ENCODE peak calls at places on chromosomes 2 and 18, in six cellular contexts. One of them, this sample, is unnamed.

GRCh38 chr2:84924173-84925106 is 19.0 kb downstream of the TMSB10 start:
- DNase-seq in activated T-helper 1 cell treated with Interleukin-2 at 50 U/mL for 16 hours: no peak
- DNase-seq in epithelial cell of esophagus: peak
- DNase-seq in HFFc6: peak
- DNase-seq in NCI-H460: peak
- DNase-seq in kidney glomerular epithelial cell: no peak
- DNase-seq in this sample: peak

GRCh38 chr18:23337599-23338444 is 115.3 kb upstream of the RIOK3 start:
- DNase-seq in kidney glomerular epithelial cell: no peak
- DNase-seq in HFFc6: peak
- DNase-seq in activated T-helper 1 cell treated with Interleukin-2 at 50 U/mL for 16 hours: no peak
- DNase-seq in epithelial cell of esophagus: peak
- DNase-seq in NCI-H460: no peak
- DNase-seq in this sample: no peak

GRCh38 chr18:44149706-44150105 is 531.0 kb upstream of the SETBP1 start:
- DNase-seq in kidney glomerular epithelial cell: peak
- DNase-seq in epithelial cell of esophagus: peak
- DNase-seq in HFFc6: no peak
- DNase-seq in activated T-helper 1 cell treated with Interleukin-2 at 50 U/mL for 16 hours: no peak
- DNase-seq in NCI-H460: no peak
- DNase-seq in this sample: no peak

GRCh38 chr2:215277942-215278341 is 33.9 kb upstream of the ATIC start:
- DNase-seq in kidney glomerular epithelial cell: no peak
- DNase-seq in NCI-H460: no peak
- DNase-seq in activated T-helper 1 cell treated with Interleukin-2 at 50 U/mL for 16 hours: no peak
- DNase-seq in epithelial cell of esophagus: no peak
- DNase-seq in HFFc6: no peak
- DNase-seq in this sample: no peak

GRCh38 chr2:239776441-239777033 is 248.6 kb downstream of the NDUFA10 start:
- DNase-seq in activated T-helper 1 cell treated with Interleukin-2 at 50 U/mL for 16 hours: no peak
- DNase-seq in HFFc6: no peak
- DNase-seq in epithelial cell of esophagus: no peak
- DNase-seq in NCI-H460: no peak
- DNase-seq in kidney glomerular epithelial cell: no peak
- DNase-seq in this sample: no peak

GRCh38 chr18:66167829-66168463 is 417.1 kb downstream of the CDH7 start:
- DNase-seq in epithelial cell of esophagus: no peak
- DNase-seq in kidney glomerular epithelial cell: no peak
- DNase-seq in NCI-H460: no peak
- DNase-seq in activated T-helper 1 cell treated with Interleukin-2 at 50 U/mL for 16 hours: no peak
- DNase-seq in HFFc6: no peak
- DNase-seq in this sample: no peak

GRCh38 chr2:170873035-170873692 is 55.9 kb upstream of the GORASP2 start:
- DNase-seq in epithelial cell of esophagus: peak
- DNase-seq in kidney glomerular epithelial cell: peak
- DNase-seq in NCI-H460: peak
- DNase-seq in HFFc6: peak
- DNase-seq in activated T-helper 1 cell treated with Interleukin-2 at 50 U/mL for 16 hours: peak
- DNase-seq in this sample: peak

GRCh38 chr18:7657937-7658336 is 90.8 kb downstream of the PTPRM start:
- DNase-seq in NCI-H460: no peak
- DNase-seq in activated T-helper 1 cell treated with Interleukin-2 at 50 U/mL for 16 hours: no peak
- DNase-seq in epithelial cell of esophagus: no peak
- DNase-seq in kidney glomerular epithelial cell: no peak
- DNase-seq in HFFc6: no peak
- DNase-seq in this sample: no peak

GRCh38 chr18:30376515-30376914 is 666.0 kb downstream of the DSC3 start:
- DNase-seq in HFFc6: no peak
- DNase-seq in NCI-H460: no peak
- DNase-seq in kidney glomerular epithelial cell: no peak
- DNase-seq in activated T-helper 1 cell treated with Interleukin-2 at 50 U/mL for 16 hours: no peak
- DNase-seq in epithelial cell of esophagus: peak
- DNase-seq in this sample: no peak

GRCh38 chr18:12015697-12016062 is 34.4 kb downstream of the IMPA2 start:
- DNase-seq in activated T-helper 1 cell treated with Interleukin-2 at 50 U/mL for 16 hours: no peak
- DNase-seq in NCI-H460: no peak
- DNase-seq in epithelial cell of esophagus: peak
- DNase-seq in HFFc6: no peak
- DNase-seq in kidney glomerular epithelial cell: peak
- DNase-seq in this sample: no peak

GRCh38 chr2:12979066-12979465 is 262.3 kb downstream of the TRIB2 start:
- DNase-seq in HFFc6: no peak
- DNase-seq in epithelial cell of esophagus: peak
- DNase-seq in activated T-helper 1 cell treated with Interleukin-2 at 50 U/mL for 16 hours: no peak
- DNase-seq in kidney glomerular epithelial cell: no peak
- DNase-seq in NCI-H460: no peak
- DNase-seq in this sample: no peak

GRCh38 chr2:233974530-233975071 is 57.4 kb downstream of the TRPM8 start:
- DNase-seq in kidney glomerular epithelial cell: peak
- DNase-seq in activated T-helper 1 cell treated with Interleukin-2 at 50 U/mL for 16 hours: no peak
- DNase-seq in HFFc6: peak
- DNase-seq in NCI-H460: peak
- DNase-seq in epithelial cell of esophagus: peak
- DNase-seq in this sample: no peak

GRCh38 chr2:120803085-120803484 is 67.4 kb downstream of the GLI2 start:
- DNase-seq in epithelial cell of esophagus: no peak
- DNase-seq in activated T-helper 1 cell treated with Interleukin-2 at 50 U/mL for 16 hours: no peak
- DNase-seq in NCI-H460: no peak
- DNase-seq in HFFc6: no peak
- DNase-seq in kidney glomerular epithelial cell: no peak
- DNase-seq in this sample: no peak

GRCh38 chr2:96374211-96374951 is 38.8 kb downstream of the NCAPH start:
- DNase-seq in NCI-H460: no peak
- DNase-seq in kidney glomerular epithelial cell: peak
- DNase-seq in HFFc6: no peak
- DNase-seq in activated T-helper 1 cell treated with Interleukin-2 at 50 U/mL for 16 hours: no peak
- DNase-seq in epithelial cell of esophagus: peak
- DNase-seq in this sample: no peak

GRCh38 chr2:102070058-102070642 is 72.4 kb upstream of the IL1R1 start:
- DNase-seq in activated T-helper 1 cell treated with Interleukin-2 at 50 U/mL for 16 hours: no peak
- DNase-seq in kidney glomerular epithelial cell: peak
- DNase-seq in epithelial cell of esophagus: no peak
- DNase-seq in HFFc6: peak
- DNase-seq in NCI-H460: peak
- DNase-seq in this sample: no peak

GRCh38 chr2:236749346-236749745 is 179.7 kb downstream of the ACKR3 start:
- DNase-seq in activated T-helper 1 cell treated with Interleukin-2 at 50 U/mL for 16 hours: no peak
- DNase-seq in HFFc6: no peak
- DNase-seq in kidney glomerular epithelial cell: no peak
- DNase-seq in NCI-H460: no peak
- DNase-seq in epithelial cell of esophagus: peak
- DNase-seq in this sample: no peak

GRCh38 chr18:26655614-26656400 is 107.5 kb upstream of the KCTD1 start:
- DNase-seq in HFFc6: peak
- DNase-seq in epithelial cell of esophagus: peak
- DNase-seq in activated T-helper 1 cell treated with Interleukin-2 at 50 U/mL for 16 hours: no peak
- DNase-seq in NCI-H460: peak
- DNase-seq in kidney glomerular epithelial cell: peak
- DNase-seq in this sample: no peak

GRCh38 chr2:152950125-152950524 is 231.7 kb downstream of the ARL6IP6 start:
- DNase-seq in activated T-helper 1 cell treated with Interleukin-2 at 50 U/mL for 16 hours: no peak
- DNase-seq in HFFc6: no peak
- DNase-seq in kidney glomerular epithelial cell: peak
- DNase-seq in epithelial cell of esophagus: peak
- DNase-seq in NCI-H460: peak
- DNase-seq in this sample: no peak

GRCh38 chr2:207255565-207255964 is 89.8 kb upstream of the KLF7 start:
- DNase-seq in NCI-H460: no peak
- DNase-seq in HFFc6: no peak
- DNase-seq in kidney glomerular epithelial cell: no peak
- DNase-seq in activated T-helper 1 cell treated with Interleukin-2 at 50 U/mL for 16 hours: no peak
- DNase-seq in epithelial cell of esophagus: no peak
- DNase-seq in this sample: no peak

GRCh38 chr2:20599861-20600461 is 50.9 kb downstream of the HS1BP3 start:
- DNase-seq in epithelial cell of esophagus: no peak
- DNase-seq in HFFc6: no peak
- DNase-seq in NCI-H460: no peak
- DNase-seq in kidney glomerular epithelial cell: no peak
- DNase-seq in activated T-helper 1 cell treated with Interleukin-2 at 50 U/mL for 16 hours: no peak
- DNase-seq in this sample: no peak

GRCh38 chr2:237570776-237571335 is 4.5 kb downstream of the PRLH start:
- DNase-seq in activated T-helper 1 cell treated with Interleukin-2 at 50 U/mL for 16 hours: no peak
- DNase-seq in NCI-H460: no peak
- DNase-seq in epithelial cell of esophagus: no peak
- DNase-seq in kidney glomerular epithelial cell: no peak
- DNase-seq in HFFc6: no peak
- DNase-seq in this sample: no peak

GRCh38 chr2:211093743-211094303 is 537.4 kb downstream of the CPS1 start:
- DNase-seq in activated T-helper 1 cell treated with Interleukin-2 at 50 U/mL for 16 hours: no peak
- DNase-seq in kidney glomerular epithelial cell: no peak
- DNase-seq in HFFc6: no peak
- DNase-seq in epithelial cell of esophagus: peak
- DNase-seq in NCI-H460: peak
- DNase-seq in this sample: no peak

GRCh38 chr2:225010804-225011203 is 31.5 kb downstream of the DOCK10 start:
- DNase-seq in activated T-helper 1 cell treated with Interleukin-2 at 50 U/mL for 16 hours: no peak
- DNase-seq in kidney glomerular epithelial cell: peak
- DNase-seq in HFFc6: peak
- DNase-seq in NCI-H460: peak
- DNase-seq in epithelial cell of esophagus: peak
- DNase-seq in this sample: no peak